ENCODE peak calls at places on chromosomes 2 and 18, in four cellular contexts. L is WTC11; I is stomach; A is CD8-positive, alpha-beta T cell. O is an unnamed sample.

GRCh38 chr2:74581463-74581862 is 26.9 kb downstream of the DOK1 start:
- DNase-seq in L (no peak), I (no peak), A (no peak), O (no peak)

GRCh38 chr18:47926101-47926850 is 4.2 kb downstream of the SMAD2 start:
- DNase-seq in I (no peak), A (no peak), L (no peak), O (no peak)

GRCh38 chr2:24421668-24422067 is 61.3 kb upstream of the ITSN2 start:
- DNase-seq in I (peak; percentile 68), L (peak; percentile 77), A (peak; percentile 13), O (peak; percentile 26)

GRCh38 chr2:162839419-162839818 is 852 bp upstream of the KCNH7 start:
- DNase-seq in A (no peak), L (peak; percentile 21), I (no peak), O (no peak)

GRCh38 chr18:33757037-33757436 is 179.0 kb downstream of the ASXL3 start:
- DNase-seq in A (no peak), L (no peak), I (no peak), O (no peak)

GRCh38 chr2:76450024-76450475 is 739.3 kb upstream of the GCFC2 start:
- DNase-seq in A (no peak), L (no peak), I (no peak), O (no peak)

GRCh38 chr2:181904022-181904632 is 12.6 kb downstream of the ITPRID2 start:
- DNase-seq in A (no peak), L (no peak), I (no peak), O (no peak)

GRCh38 chr2:151878655-151879563 is 50.7 kb upstream of the ARL5A start:
- DNase-seq in L (no peak), A (no peak), I (no peak), O (no peak)

GRCh38 chr2:59892398-59892797 is 661.1 kb downstream of the BCL11A start:
- DNase-seq in L (no peak), I (no peak), A (no peak), O (no peak)

GRCh38 chr18:33706391-33706790 is 128.4 kb downstream of the ASXL3 start:
- DNase-seq in L (no peak), A (no peak), I (no peak), O (no peak)

DNA sequence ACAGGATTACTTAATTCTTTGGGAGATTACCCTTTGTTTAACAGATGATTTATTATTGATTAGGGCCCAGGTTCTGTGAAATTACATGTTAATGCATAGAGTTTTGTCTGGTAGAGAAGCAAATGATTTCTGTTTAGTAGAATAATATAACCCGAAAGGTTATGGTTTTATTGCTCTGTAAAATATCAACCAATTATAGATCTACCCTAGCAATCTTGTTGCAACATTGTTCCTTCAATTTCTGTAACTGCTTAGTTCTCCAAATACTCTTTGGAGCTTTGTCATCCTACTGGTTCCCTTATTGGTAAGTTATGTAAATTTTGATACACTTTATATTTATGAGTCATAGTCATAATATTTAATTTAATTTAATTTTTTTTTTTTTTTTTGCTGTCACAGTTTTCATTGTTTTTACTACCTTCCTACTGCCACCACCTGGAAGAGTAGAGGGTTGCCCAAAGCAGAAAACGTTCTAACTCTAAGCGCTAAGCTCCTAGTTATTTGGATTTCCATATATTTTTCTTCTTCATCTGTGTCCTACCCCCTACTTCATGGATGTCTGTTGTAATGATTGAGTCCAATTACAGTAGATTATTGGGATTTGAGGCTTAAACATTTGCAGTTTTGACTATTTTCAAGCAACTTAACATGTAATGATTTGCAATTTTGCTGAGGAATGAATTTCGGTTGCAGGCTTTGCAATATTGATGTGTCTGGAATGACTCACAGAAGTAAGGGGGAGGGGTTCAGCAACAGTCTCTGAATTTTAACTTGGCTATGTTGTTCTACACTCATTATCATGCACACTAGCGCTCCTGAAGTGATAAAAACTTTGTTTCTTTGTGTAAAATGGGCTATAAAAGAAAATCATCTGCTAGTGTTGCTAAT is 51.0 kb downstream of the NABP1 start:
- DNase-seq in A (no peak), I (no peak), L (no peak), O (no peak)
- TF ChIP-seq CTCF in A (no peak), I (no peak), L (no peak), O (no peak)

DNA sequence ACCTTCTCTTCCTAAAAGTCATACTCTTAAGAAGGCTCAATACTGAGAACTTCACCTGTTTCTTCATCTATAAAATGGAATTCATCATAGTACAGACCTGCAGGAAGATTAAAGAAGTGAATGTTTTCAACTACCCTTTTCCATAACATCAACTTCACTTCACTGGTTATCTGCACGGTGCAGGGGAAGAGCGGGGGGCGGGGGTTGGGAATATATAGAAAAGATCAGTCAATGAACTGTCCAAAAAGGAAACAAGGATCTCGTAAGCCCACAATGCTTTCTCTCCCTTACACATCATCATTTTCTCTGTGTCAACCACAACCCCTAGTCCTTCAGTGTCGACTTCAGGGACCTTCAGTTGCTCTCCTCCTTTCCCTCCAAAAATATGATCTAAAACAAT is 5.1 kb downstream of the MBOAT2 start:
- DNase-seq in A (no peak), I (no peak), L (no peak), O (no peak)
- TF ChIP-seq CTCF in A (no peak), I (no peak), L (no peak), O (no peak)

GRCh38 chr18:45619062-45619825 is 4.0 kb downstream of the SLC14A2 start:
- DNase-seq in L (no peak), A (no peak), I (no peak), O (no peak)
- TF ChIP-seq CTCF in L (no peak), A (no peak), I (no peak), O (no peak)

GRCh38 chr2:69565431-69565839 is 78.1 kb downstream of the AAK1 start:
- DNase-seq in L (peak; percentile 91), I (peak; percentile 57), A (peak; percentile 43), O (peak; percentile 43)
- TF ChIP-seq CTCF in L (peak; percentile 87), I (no peak), A (peak; percentile 80), O (peak; percentile 25)

GRCh38 chr18:41899535-41899934 is 55.5 kb upstream of the PIK3C3 start:
- DNase-seq in A (no peak), L (no peak), I (no peak), O (no peak)
- TF ChIP-seq CTCF in A (no peak), L (no peak), I (no peak), O (no peak)

DNA sequence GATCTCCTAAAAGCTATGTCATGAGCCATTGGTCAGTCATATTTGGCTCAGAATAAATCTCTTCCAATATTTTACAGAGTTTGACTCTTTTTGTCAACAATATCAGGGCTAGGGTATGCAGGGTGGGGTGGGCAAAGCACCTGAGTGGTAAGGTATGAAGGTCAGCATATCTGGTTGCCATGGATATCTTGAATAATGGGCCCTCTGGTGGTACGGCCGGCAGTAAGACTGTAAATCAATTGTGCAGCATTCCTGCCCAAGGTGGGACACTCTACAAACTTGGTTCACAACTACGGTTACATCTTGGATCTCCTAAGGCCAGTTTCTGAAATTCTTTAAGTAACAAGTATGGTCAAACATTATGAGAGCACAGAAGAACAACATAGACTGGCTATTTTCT is 119.6 kb downstream of the SPOPL start:
- DNase-seq in L (no peak), I (no peak), A (no peak), O (no peak)
- TF ChIP-seq CTCF in L (no peak), I (no peak), A (no peak), O (no peak)

GRCh38 chr18:10402876-10403559 is 51.4 kb upstream of the APCDD1 start:
- DNase-seq in I (no peak), A (no peak), L (no peak), O (no peak)
- TF ChIP-seq CTCF in I (no peak), A (no peak), L (no peak), O (no peak)

O was measured in activated B cell treated with CpG ODN at 0.5 μM for 24 hours.